ENCODE peak calls at places on chromosomes 12 and 14, in six cellular contexts. D, R, F, X, H and M are unnamed samples.
A peak's percentile ranks its signal among the peaks of the same experiment; 100 is the strongest.

GRCh38 chr14:95057147-95057546 is 100.2 kb downstream of the DICER1 start:
- DNase-seq in R (no peak), F (no peak), D (no peak), H (no peak), X (no peak), M (no peak)

GRCh38 chr12:89775336-89776005 is 66.8 kb upstream of the ATP2B1 start:
- DNase-seq in D (peak; percentile 59), X (no peak), F (no peak), H (no peak), R (peak; percentile 17), M (no peak)

GRCh38 chr14:22653012-22653621 is 9.0 kb upstream of the OR6J1 start:
- DNase-seq in H (peak; percentile 79), R (peak; percentile 87), X (peak; percentile 70), D (peak; percentile 26), F (no peak), M (peak; percentile 63)

GRCh38 chr12:15131462-15131861 is 89.8 kb downstream of the RERG start:
- DNase-seq in H (no peak), F (no peak), D (no peak), R (peak; percentile 61), X (no peak), M (no peak)

GRCh38 chr14:76432967-76433752 is 57.2 kb downstream of the ESRRB start:
- DNase-seq in H (no peak), R (no peak), X (no peak), F (no peak), D (no peak), M (no peak)

GRCh38 chr12:98221243-98221808 is 294.1 kb upstream of the TMPO start:
- DNase-seq in F (no peak), R (no peak), D (no peak), H (no peak), X (no peak), M (no peak)

GRCh38 chr14:74910556-74910955 is 12.5 kb downstream of the RPS6KL1 start:
- DNase-seq in D (no peak), H (no peak), R (no peak), X (no peak), F (no peak), M (no peak)

GRCh38 chr12:49260165-49260564 is 4.7 kb upstream of the TUBA1C start:
- DNase-seq in X (no peak), H (no peak), D (no peak), F (no peak), R (peak; percentile 43), M (no peak)

GRCh38 chr14:71267691-71268090 is 360.4 kb downstream of the PCNX1 start:
- DNase-seq in F (no peak), H (no peak), X (no peak), R (peak; percentile 19), D (no peak), M (no peak)

GRCh38 chr12:13597837-13598236 is 383.6 kb downstream of the GRIN2B start:
- DNase-seq in D (no peak), X (no peak), H (no peak), F (no peak), R (no peak), M (no peak)

GRCh38 chr12:49017764-49018281 is 753 bp downstream of the PRKAG1 start:
- DNase-seq in D (no peak), F (peak; percentile 69), X (no peak), R (peak; percentile 42), H (no peak), M (no peak)

GRCh38 chr12:11500861-11501230 is 105.5 kb upstream of the PRB2 start:
- DNase-seq in F (no peak), R (no peak), D (no peak), H (no peak), X (no peak), M (no peak)

GRCh38 chr12:64243809-64244208 is 21.7 kb upstream of the KICS2 start:
- DNase-seq in H (no peak), D (no peak), R (no peak), X (no peak), F (no peak), M (no peak)

GRCh38 chr12:89693639-89694202 is 14.9 kb downstream of the ATP2B1 start:
- DNase-seq in F (no peak), R (no peak), D (no peak), H (no peak), X (no peak), M (no peak)

GRCh38 chr12:100987552-100988277 is 193.1 kb downstream of the ANO4 start:
- DNase-seq in X (peak; percentile 45), F (no peak), H (peak; percentile 51), D (no peak), R (peak; percentile 53), M (peak; percentile 8)

GRCh38 chr14:97158102-97158501 is 360.9 kb downstream of the VRK1 start:
- DNase-seq in X (no peak), H (no peak), R (no peak), F (no peak), D (no peak), M (no peak)

GRCh38 chr14:97162621-97163020 is 365.4 kb downstream of the VRK1 start:
- DNase-seq in H (no peak), R (no peak), X (no peak), D (no peak), F (no peak), M (no peak)

GRCh38 chr14:97159124-97159523 is 361.9 kb downstream of the VRK1 start:
- DNase-seq in R (no peak), H (no peak), D (no peak), F (no peak), X (no peak), M (no peak)

GRCh38 chr14:97166497-97166896 is 369.3 kb downstream of the VRK1 start:
- DNase-seq in H (no peak), X (no peak), D (no peak), F (no peak), R (no peak), M (no peak)

GRCh38 chr14:97164014-97164413 is 366.8 kb downstream of the VRK1 start:
- DNase-seq in F (no peak), D (no peak), H (no peak), R (no peak), X (no peak), M (no peak)
- TF ChIP-seq CTCF in F (no peak), D (no peak), H (no peak), R (no peak), X (no peak), M (no peak)

DNA sequence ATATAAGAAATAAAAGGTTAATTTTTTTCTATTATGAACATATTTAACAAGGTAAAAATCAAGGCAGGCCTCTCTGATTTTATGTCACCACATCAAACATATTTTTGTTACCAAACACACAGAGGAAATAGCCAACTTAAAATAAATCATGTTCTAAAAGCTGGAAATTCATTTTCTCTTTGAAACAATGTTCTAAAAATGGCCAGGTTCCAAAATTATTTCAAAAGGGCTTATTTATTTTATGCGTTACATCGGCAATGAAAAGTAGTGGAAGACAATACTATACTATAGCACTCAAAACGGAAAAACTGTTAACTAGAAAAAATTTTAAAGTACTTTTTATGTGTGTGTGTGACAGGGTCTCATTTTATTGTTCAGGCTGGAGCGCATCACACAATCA is 24.0 kb upstream of the RASSF8 start:
- DNase-seq in F (no peak), H (no peak), R (no peak), X (no peak), D (no peak), M (no peak)
- TF ChIP-seq CTCF in F (no peak), H (no peak), R (no peak), X (no peak), D (no peak), M (no peak)

GRCh38 chr12:989751-990278 is 1.2 kb upstream of the ERC1 start:
- DNase-seq in X (peak; percentile 12), R (peak; percentile 56), F (no peak), H (no peak), D (peak; percentile 35), M (no peak)

GRCh38 chr12:990308-990648 is 745 bp upstream of the ERC1 start:
- DNase-seq in F (peak; percentile 78), R (peak; percentile 61), X (peak; percentile 59), D (no peak), H (peak; percentile 55), M (no peak)

GRCh38 chr12:989051-989450 is 2.0 kb upstream of the ERC1 start:
- DNase-seq in F (no peak), X (no peak), R (no peak), D (no peak), H (no peak), M (no peak)

GRCh38 chr12:991350-992278 is 591 bp downstream of the ERC1 start:
- DNase-seq in D (no peak), X (no peak), H (no peak), F (peak; percentile 75), R (peak; percentile 31), M (no peak)

GRCh38 chr12:990649-991349 is at the start of gene ERC1:
- DNase-seq in X (peak; percentile 91), D (peak; percentile 30), F (peak; percentile 93), H (peak; percentile 88), R (peak; percentile 87), M (peak; percentile 85)
- TF ChIP-seq CTCF in X (no peak), D (no peak), F (no peak), H (no peak), R (no peak), M (no peak)

GRCh38 chr12:91883811-91884210 is 261.8 kb downstream of the BTG1 start:
- DNase-seq in X (no peak), D (no peak), F (no peak), H (no peak), R (no peak), M (no peak)

GRCh38 chr12:91882910-91883309 is 262.7 kb downstream of the BTG1 start:
- DNase-seq in R (no peak), F (no peak), X (no peak), D (no peak), H (no peak), M (no peak)

GRCh38 chr12:91885851-91886250 is 259.8 kb downstream of the BTG1 start:
- DNase-seq in R (no peak), D (no peak), H (no peak), X (no peak), F (no peak), M (no peak)

GRCh38 chr12:91887957-91888356 is 257.7 kb downstream of the BTG1 start:
- DNase-seq in X (no peak), R (no peak), F (no peak), H (no peak), D (no peak), M (no peak)

GRCh38 chr12:91884216-91884615 is 261.4 kb downstream of the BTG1 start:
- DNase-seq in H (no peak), D (no peak), R (no peak), X (no peak), F (no peak), M (no peak)
- TF ChIP-seq CTCF in H (no peak), D (no peak), R (no peak), X (no peak), F (no peak), M (no peak)

GRCh38 chr12:124332068-124332672 is 37.3 kb downstream of the RFLNA start:
- DNase-seq in F (no peak), R (no peak), H (peak; percentile 23), X (no peak), D (no peak), M (no peak)
- TF ChIP-seq CTCF in F (no peak), R (peak; percentile 25), H (peak; percentile 38), X (peak; percentile 25), D (peak; percentile 23), M (peak; percentile 51)

GRCh38 chr12:45215419-45216296 is at the start of gene ANO6:
- DNase-seq in D (no peak), F (peak; percentile 93), R (peak; percentile 88), H (peak; percentile 90), X (peak; percentile 93), M (peak; percentile 79)
- TF ChIP-seq CTCF in D (peak; percentile 40), F (no peak), R (no peak), H (no peak), X (peak; percentile 6), M (peak; percentile 50)

GRCh38 chr12:95582230-95583058 is 31.2 kb upstream of the USP44 start:
- DNase-seq in F (no peak), D (no peak), H (no peak), X (no peak), R (peak; percentile 51), M (no peak)
- TF ChIP-seq CTCF in F (no peak), D (peak; percentile 54), H (no peak), X (peak; percentile 38), R (peak; percentile 54), M (peak; percentile 67)